ENCODE peak calls at places on chromosomes 3 and 15, in nine cellular contexts. N is hepatocyte, Z is adrenal gland, C is AG04450, I is pancreas, R is thoracic aorta, M is NB4, U is heart left ventricle, B is astrocyte. A is an unnamed sample.

GRCh38 chr15:57605491-57605890 is 13.8 kb downstream of the MYZAP start:
- DNase-seq in N (no peak), Z (no peak), C (no peak), I (no peak), R (no peak), M (no peak), U (no peak), B (no peak), A (no peak)

GRCh38 chr15:58200739-58201138 is 62.6 kb downstream of the AQP9 start:
- DNase-seq in N (no peak), Z (no peak), C (no peak), I (no peak), R (no peak), M (no peak), U (no peak), B (no peak), A (no peak)

GRCh38 chr3:4986611-4987373 is 7.6 kb downstream of the BHLHE40 start:
- DNase-seq in N (peak), Z (peak), C (peak), I (peak), R (peak), M (peak), U (peak), B (peak), A (peak)

GRCh38 chr3:129929383-129929782 is 35.9 kb upstream of the TMCC1 start:
- DNase-seq in N (no peak), Z (no peak), C (no peak), I (no peak), R (no peak), M (no peak), U (no peak), B (no peak), A (no peak)

GRCh38 chr15:23595368-23595767 is 29.9 kb downstream of the MKRN3 start:
- DNase-seq in N (no peak), Z (no peak), C (no peak), I (no peak), R (no peak), M (no peak), U (no peak), B (no peak), A (no peak)

GRCh38 chr15:94231728-94232086 is 346 bp downstream of the MCTP2 start:
- DNase-seq in N (no peak), Z (no peak), C (no peak), I (no peak), R (no peak), M (peak), U (no peak), B (no peak), A (no peak)

GRCh38 chr3:107954845-107955244 is 136.0 kb downstream of the CD47 start:
- DNase-seq in N (no peak), Z (no peak), C (no peak), I (no peak), R (no peak), M (peak), U (no peak), B (no peak), A (no peak)

GRCh38 chr15:101269479-101270223 is 7.6 kb downstream of the SELENOS start:
- DNase-seq in N (no peak), Z (peak), C (no peak), I (no peak), R (no peak), M (peak), U (no peak), B (no peak), A (no peak)

GRCh38 chr3:55059027-55059629 is 131.3 kb upstream of the LRTM1 start:
- DNase-seq in N (no peak), Z (no peak), C (no peak), I (no peak), R (no peak), M (no peak), U (no peak), B (peak), A (no peak)

GRCh38 chr3:38496131-38496910 is at the start of gene EXOG:
- DNase-seq in N (peak), Z (peak), C (peak), I (peak), R (peak), M (peak), U (peak), B (peak), A (peak)

GRCh38 chr3:172120912-172121311 is 81.5 kb downstream of the FNDC3B start:
- DNase-seq in N (no peak), Z (no peak), C (no peak), I (no peak), R (no peak), M (no peak), U (no peak), B (no peak), A (no peak)

GRCh38 chr15:35306361-35306981 is 221.4 kb upstream of the NANOGP8 start:
- DNase-seq in N (peak), Z (no peak), C (no peak), I (no peak), R (no peak), M (no peak), U (no peak), B (peak), A (no peak)

GRCh38 chr3:31268868-31269267 is 263.9 kb upstream of the STT3B start:
- DNase-seq in N (no peak), Z (no peak), C (no peak), I (no peak), R (no peak), M (peak), U (no peak), B (no peak), A (no peak)

GRCh38 chr15:94229591-94230365 is 1.6 kb upstream of the MCTP2 start:
- DNase-seq in N (no peak), Z (no peak), C (no peak), I (no peak), R (no peak), M (peak), U (no peak), B (no peak), A (no peak)

GRCh38 chr15:37122703-37123102 is 22.4 kb upstream of the MEIS2 start:
- DNase-seq in N (no peak), Z (peak), C (no peak), I (no peak), R (no peak), M (no peak), U (no peak), B (no peak), A (no peak)

GRCh38 chr3:51942603-51943450 is 664 bp downstream of the PARP3 start:
- DNase-seq in N (peak), Z (peak), C (no peak), I (peak), R (no peak), M (peak), U (peak), B (peak), A (no peak)

GRCh38 chr3:48685293-48685602 is 467 bp downstream of the NCKIPSD start:
- DNase-seq in N (no peak), Z (no peak), C (no peak), I (no peak), R (no peak), M (no peak), U (no peak), B (no peak), A (no peak)

GRCh38 chr15:77497942-77498361 is 77.3 kb downstream of the HMG20A start:
- DNase-seq in N (peak), Z (no peak), C (no peak), I (no peak), R (no peak), M (no peak), U (no peak), B (peak), A (no peak)

GRCh38 chr3:18740631-18741583 is 315.8 kb upstream of the SATB1 start:
- DNase-seq in N (no peak), Z (peak), C (no peak), I (no peak), R (no peak), M (peak), U (no peak), B (no peak), A (no peak)

GRCh38 chr3:137792633-137793271 is 28.6 kb downstream of the SOX14 start:
- DNase-seq in N (peak), Z (no peak), C (no peak), I (no peak), R (no peak), M (peak), U (no peak), B (no peak), A (no peak)

GRCh38 chr3:170383567-170383966 is 26.1 kb downstream of the SKIL start:
- DNase-seq in N (no peak), Z (no peak), C (no peak), I (no peak), R (no peak), M (no peak), U (no peak), B (peak), A (no peak)

GRCh38 chr3:115347737-115348136 is 200.6 kb upstream of the ZBTB20 start:
- DNase-seq in N (no peak), Z (no peak), C (no peak), I (no peak), R (no peak), M (no peak), U (no peak), B (peak), A (no peak)

GRCh38 chr3:115348391-115348790 is 201.3 kb upstream of the ZBTB20 start:
- DNase-seq in N (no peak), Z (no peak), C (no peak), I (no peak), R (no peak), M (no peak), U (no peak), B (no peak), A (no peak)

GRCh38 chr3:115350606-115351005 is 203.5 kb upstream of the ZBTB20 start:
- DNase-seq in N (no peak), Z (no peak), C (no peak), I (no peak), R (no peak), M (no peak), U (no peak), B (no peak), A (no peak)

GRCh38 chr3:115351193-115351592 is 204.1 kb upstream of the ZBTB20 start:
- DNase-seq in N (no peak), Z (no peak), C (no peak), I (no peak), R (no peak), M (no peak), U (no peak), B (no peak), A (no peak)

DNA sequence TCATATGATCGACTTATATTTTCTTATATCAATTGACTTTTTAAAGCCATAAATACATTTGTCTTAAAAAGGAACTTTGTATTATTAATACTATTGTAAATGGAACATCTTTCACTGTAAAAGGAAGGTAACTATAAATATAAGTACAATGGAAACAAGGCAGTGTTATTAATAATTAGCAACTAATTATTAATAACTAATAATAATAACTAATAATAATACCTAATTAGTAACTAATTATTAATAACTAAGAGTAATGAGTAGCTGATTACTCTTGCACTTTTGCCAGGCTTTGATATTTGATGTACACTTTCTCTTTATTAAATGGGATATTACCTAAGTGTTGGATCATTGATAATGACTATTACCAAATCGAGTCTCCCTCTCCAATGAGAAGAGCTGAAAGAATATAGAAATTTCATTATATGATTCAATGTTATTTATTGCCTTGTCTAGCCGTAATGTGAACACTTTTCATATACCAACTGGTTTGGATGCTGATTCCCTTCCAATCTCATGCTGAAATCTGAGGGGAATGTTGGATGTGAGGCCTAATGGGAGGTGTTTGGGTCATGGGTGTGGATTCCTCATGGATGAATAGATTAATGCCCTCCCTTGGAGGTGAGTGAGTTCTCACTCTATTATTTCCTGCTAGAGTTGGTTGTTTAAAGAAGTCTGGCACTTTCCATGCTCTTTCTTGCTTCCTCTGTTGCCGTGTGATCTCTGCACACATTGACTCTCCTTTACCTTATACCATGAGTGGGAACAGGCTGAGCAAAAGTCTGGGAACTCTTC is 202.1 kb upstream of the ZBTB20 start:
- DNase-seq in N (no peak), Z (no peak), C (no peak), I (no peak), R (no peak), M (no peak), U (no peak), B (no peak), A (no peak)
- H3K4me3 ChIP-seq in N (no peak), Z (no peak), C (no peak), I (no peak), R (no peak), M (no peak), U (no peak), B (no peak), A (no peak)

DNA sequence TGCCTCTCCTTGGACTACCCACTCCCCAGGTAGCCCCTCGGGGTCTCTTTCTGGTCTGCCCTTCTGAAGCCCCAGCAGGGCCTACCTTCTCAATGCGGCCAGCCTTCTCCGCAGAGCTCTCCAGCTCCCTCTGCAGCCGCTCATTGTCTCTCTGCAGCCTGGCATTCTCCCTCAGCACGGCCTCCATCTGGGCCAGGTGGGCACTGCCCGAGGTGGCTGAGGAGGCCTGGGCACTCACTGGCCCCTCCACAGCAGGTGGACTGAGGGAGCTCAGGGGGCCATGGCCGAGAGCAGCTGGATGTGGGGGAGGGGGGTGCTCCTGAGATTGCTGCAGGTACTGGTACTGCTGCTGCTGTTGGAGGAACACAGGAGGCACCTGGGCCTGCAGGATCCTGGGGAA is 6.8 kb downstream of the AMOTL2 start:
- DNase-seq in N (no peak), Z (peak), C (no peak), I (no peak), R (no peak), M (no peak), U (no peak), B (no peak), A (no peak)
- TF ChIP-seq CTCF in N (no peak), Z (no peak), C (no peak), I (no peak), R (no peak), M (no peak), U (no peak), B (no peak), A (peak)

DNA sequence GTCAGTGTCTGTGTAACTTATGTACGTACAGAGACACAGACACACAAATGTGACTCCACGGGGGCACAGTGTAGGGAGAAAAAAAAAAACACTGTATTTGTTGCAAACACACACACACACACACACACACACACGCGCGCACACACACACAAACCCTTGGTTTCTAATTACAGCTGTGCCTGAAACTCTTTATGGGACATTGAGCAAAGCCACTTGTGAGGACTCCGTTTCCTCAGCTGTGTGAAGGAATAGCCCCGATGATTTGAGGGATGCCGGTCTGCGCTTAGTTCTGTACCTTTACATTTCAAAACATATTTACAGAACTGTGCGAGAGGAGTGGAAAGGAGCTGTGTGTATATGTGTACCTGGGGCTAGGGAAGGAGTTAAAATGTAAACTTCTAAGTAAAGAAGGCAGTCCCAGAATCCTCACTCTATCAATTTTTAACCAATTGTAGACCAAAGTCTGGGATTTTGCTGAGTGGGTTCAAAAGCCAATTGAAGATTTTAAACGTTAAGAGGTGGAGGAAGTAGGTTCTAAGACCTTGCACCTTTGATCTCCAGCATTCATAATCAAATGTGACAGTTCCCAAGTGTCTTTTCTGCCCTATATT is 5.3 kb upstream of the BCL6 start:
- DNase-seq in N (peak), Z (peak), C (no peak), I (no peak), R (no peak), M (no peak), U (no peak), B (peak), A (no peak)
- H3K4me3 ChIP-seq in N (peak), Z (peak), C (peak), I (peak), R (peak), M (no peak), U (peak), B (no peak), A (no peak)

GRCh38 chr3:69428657-69429255 is 42.9 kb upstream of the FRMD4B start:
- DNase-seq in N (no peak), Z (no peak), C (no peak), I (no peak), R (no peak), M (no peak), U (no peak), B (no peak), A (no peak)

GRCh38 chr3:69423756-69424155 is 37.9 kb upstream of the FRMD4B start:
- DNase-seq in N (no peak), Z (no peak), C (no peak), I (no peak), R (no peak), M (no peak), U (no peak), B (no peak), A (no peak)

GRCh38 chr3:69426291-69426690 is 40.4 kb upstream of the FRMD4B start:
- DNase-seq in N (peak), Z (no peak), C (no peak), I (no peak), R (no peak), M (peak), U (no peak), B (no peak), A (no peak)

GRCh38 chr3:69425249-69425648 is 39.4 kb upstream of the FRMD4B start:
- DNase-seq in N (peak), Z (no peak), C (no peak), I (no peak), R (no peak), M (peak), U (no peak), B (no peak), A (no peak)

DNA sequence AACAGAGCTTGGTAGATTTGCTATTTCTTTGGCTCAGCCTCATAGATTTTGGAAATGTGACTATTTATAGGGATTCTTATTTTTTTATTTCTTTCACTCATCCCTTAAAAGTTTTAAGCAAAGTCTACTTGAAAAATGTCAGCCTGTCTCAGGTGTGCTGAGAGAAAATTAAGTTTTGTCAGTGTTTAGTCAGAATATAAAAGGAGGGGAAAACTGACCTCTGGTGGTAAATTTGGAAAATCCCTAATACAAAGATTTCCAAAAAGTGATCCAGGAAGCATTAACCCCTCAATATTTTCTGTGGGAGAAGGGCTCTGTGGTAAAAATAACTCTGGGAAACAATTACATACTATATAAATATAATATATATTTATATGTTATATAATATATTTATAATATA is 41.0 kb upstream of the FRMD4B start:
- DNase-seq in N (no peak), Z (no peak), C (no peak), I (no peak), R (no peak), M (no peak), U (no peak), B (no peak), A (no peak)
- TF ChIP-seq CTCF in N (peak), Z (no peak), C (peak), I (no peak), R (no peak), M (peak), U (no peak), B (no peak), A (peak)

DNA sequence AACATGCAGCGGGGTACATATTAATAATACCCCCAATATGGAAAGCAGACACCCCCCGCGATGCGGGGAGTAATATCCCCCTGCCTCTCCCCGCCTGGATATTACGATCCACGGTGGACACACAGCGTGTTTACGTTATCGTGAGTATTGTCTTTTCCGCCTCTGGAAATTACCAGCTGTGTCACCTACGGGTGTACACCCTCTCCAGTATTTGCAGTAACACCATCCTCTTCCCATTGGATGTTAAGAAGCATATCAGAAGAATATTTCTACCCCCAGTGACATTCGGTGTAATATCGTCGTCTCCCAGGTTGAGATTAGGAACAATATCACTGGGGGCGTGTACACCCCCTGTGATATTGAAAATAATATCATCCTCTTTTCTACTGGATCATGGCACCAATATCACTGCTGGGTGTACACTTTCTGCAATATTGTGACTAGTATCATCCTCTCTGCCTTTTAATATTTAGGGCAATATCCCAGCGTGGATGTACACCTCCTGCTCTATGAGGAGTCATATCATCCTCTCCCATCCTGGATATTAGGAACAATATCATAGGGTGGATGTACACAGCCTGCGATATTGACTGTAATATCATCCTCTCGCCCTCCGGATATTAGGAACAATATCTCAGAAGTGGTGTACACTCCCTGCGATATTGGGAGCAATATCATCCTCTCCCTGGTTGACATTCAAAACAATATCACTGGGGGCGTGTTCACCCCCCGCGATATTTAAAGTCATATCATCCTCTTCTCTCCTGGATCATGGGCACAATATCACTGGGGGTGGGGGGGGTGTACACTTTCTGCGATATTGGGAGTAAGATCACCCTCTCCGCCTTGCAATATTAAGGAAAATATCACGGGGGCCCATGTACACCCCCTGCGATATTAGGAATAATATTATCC is 20.3 kb upstream of the BMF start:
- DNase-seq in N (no peak), Z (no peak), C (no peak), I (no peak), R (no peak), M (no peak), U (no peak), B (no peak), A (no peak)
- H3K4me3 ChIP-seq in N (no peak), Z (no peak), C (no peak), I (no peak), R (no peak), M (no peak), U (no peak), B (no peak), A (no peak)